ENCODE peak calls at places on chromosomes 11 and 22, in ten cellular contexts. One of them, this sample, is unnamed.

GRCh38 chr11:103870821-103871309 is 165.6 kb upstream of the DDI1 start:
- DNase-seq in cardiac fibroblast: peak; percentile 45
- DNase-seq in SK-MEL-5: no peak
- DNase-seq in activated CD4-positive, alpha-beta T cell treated with anti-CD3 and anti-CD28 coated beads for 48 hours: no peak
- DNase-seq in WTC11: no peak
- DNase-seq in HTR-8/SVneo: no peak
- DNase-seq in stimulated activated CD8-positive, alpha-beta memory T cell treated with anti-CD3 and anti-CD28 coated beads, Interleukin-12 subunit alpha, Interleukin-12 subunit beta, amount 100 ng/mL, for 4 hours: no peak
- DNase-seq in natural killer cell: no peak
- DNase-seq in fibroblast of the aortic adventitia: peak; percentile 78
- DNase-seq in NCI-H510A: no peak
- DNase-seq in this sample: no peak

GRCh38 chr11:11513438-11513837 is 108.4 kb downstream of the GALNT18 start:
- DNase-seq in cardiac fibroblast: no peak
- DNase-seq in SK-MEL-5: no peak
- DNase-seq in activated CD4-positive, alpha-beta T cell treated with anti-CD3 and anti-CD28 coated beads for 48 hours: no peak
- DNase-seq in WTC11: no peak
- DNase-seq in HTR-8/SVneo: no peak
- DNase-seq in stimulated activated CD8-positive, alpha-beta memory T cell treated with anti-CD3 and anti-CD28 coated beads, Interleukin-12 subunit alpha, Interleukin-12 subunit beta, amount 100 ng/mL, for 4 hours: no peak
- DNase-seq in natural killer cell: no peak
- DNase-seq in fibroblast of the aortic adventitia: peak; percentile 2
- DNase-seq in NCI-H510A: no peak
- DNase-seq in this sample: no peak

GRCh38 chr11:124812876-124813275 is 12.7 kb upstream of the MSANTD2 start:
- DNase-seq in cardiac fibroblast: peak; percentile 28
- DNase-seq in SK-MEL-5: no peak
- DNase-seq in activated CD4-positive, alpha-beta T cell treated with anti-CD3 and anti-CD28 coated beads for 48 hours: no peak
- DNase-seq in WTC11: no peak
- DNase-seq in HTR-8/SVneo: no peak
- DNase-seq in stimulated activated CD8-positive, alpha-beta memory T cell treated with anti-CD3 and anti-CD28 coated beads, Interleukin-12 subunit alpha, Interleukin-12 subunit beta, amount 100 ng/mL, for 4 hours: no peak
- DNase-seq in natural killer cell: no peak
- DNase-seq in fibroblast of the aortic adventitia: peak; percentile 56
- DNase-seq in NCI-H510A: no peak
- DNase-seq in this sample: peak; percentile 11

GRCh38 chr11:16169946-16170345 is 186.4 kb downstream of the SOX6 start:
- DNase-seq in cardiac fibroblast: no peak
- DNase-seq in SK-MEL-5: no peak
- DNase-seq in activated CD4-positive, alpha-beta T cell treated with anti-CD3 and anti-CD28 coated beads for 48 hours: no peak
- DNase-seq in WTC11: no peak
- DNase-seq in HTR-8/SVneo: no peak
- DNase-seq in stimulated activated CD8-positive, alpha-beta memory T cell treated with anti-CD3 and anti-CD28 coated beads, Interleukin-12 subunit alpha, Interleukin-12 subunit beta, amount 100 ng/mL, for 4 hours: no peak
- DNase-seq in natural killer cell: no peak
- DNase-seq in fibroblast of the aortic adventitia: no peak
- DNase-seq in NCI-H510A: no peak
- DNase-seq in this sample: no peak

GRCh38 chr22:24977370-24978230 is 25.1 kb downstream of the KIAA1671 start:
- DNase-seq in cardiac fibroblast: peak; percentile 69
- DNase-seq in SK-MEL-5: no peak
- DNase-seq in activated CD4-positive, alpha-beta T cell treated with anti-CD3 and anti-CD28 coated beads for 48 hours: no peak
- DNase-seq in WTC11: no peak
- DNase-seq in HTR-8/SVneo: no peak
- DNase-seq in stimulated activated CD8-positive, alpha-beta memory T cell treated with anti-CD3 and anti-CD28 coated beads, Interleukin-12 subunit alpha, Interleukin-12 subunit beta, amount 100 ng/mL, for 4 hours: no peak
- DNase-seq in natural killer cell: no peak
- DNase-seq in fibroblast of the aortic adventitia: peak; percentile 38
- DNase-seq in NCI-H510A: no peak
- DNase-seq in this sample: no peak

GRCh38 chr11:33168605-33169240 is 7.4 kb upstream of the CSTF3 start:
- DNase-seq in cardiac fibroblast: peak; percentile 47
- DNase-seq in SK-MEL-5: peak; percentile 81
- DNase-seq in activated CD4-positive, alpha-beta T cell treated with anti-CD3 and anti-CD28 coated beads for 48 hours: no peak
- DNase-seq in WTC11: no peak
- DNase-seq in HTR-8/SVneo: no peak
- DNase-seq in stimulated activated CD8-positive, alpha-beta memory T cell treated with anti-CD3 and anti-CD28 coated beads, Interleukin-12 subunit alpha, Interleukin-12 subunit beta, amount 100 ng/mL, for 4 hours: no peak
- DNase-seq in natural killer cell: no peak
- DNase-seq in fibroblast of the aortic adventitia: peak; percentile 43
- DNase-seq in NCI-H510A: no peak
- DNase-seq in this sample: no peak

GRCh38 chr11:131884461-131885073 is 514.2 kb downstream of the NTM start:
- DNase-seq in cardiac fibroblast: no peak
- DNase-seq in SK-MEL-5: peak; percentile 20
- DNase-seq in activated CD4-positive, alpha-beta T cell treated with anti-CD3 and anti-CD28 coated beads for 48 hours: no peak
- DNase-seq in WTC11: no peak
- DNase-seq in HTR-8/SVneo: no peak
- DNase-seq in stimulated activated CD8-positive, alpha-beta memory T cell treated with anti-CD3 and anti-CD28 coated beads, Interleukin-12 subunit alpha, Interleukin-12 subunit beta, amount 100 ng/mL, for 4 hours: no peak
- DNase-seq in natural killer cell: no peak
- DNase-seq in fibroblast of the aortic adventitia: no peak
- DNase-seq in NCI-H510A: peak; percentile 47
- DNase-seq in this sample: no peak

GRCh38 chr11:119772581-119772980 is 43.6 kb upstream of the NECTIN1 start:
- DNase-seq in cardiac fibroblast: no peak
- DNase-seq in SK-MEL-5: no peak
- DNase-seq in activated CD4-positive, alpha-beta T cell treated with anti-CD3 and anti-CD28 coated beads for 48 hours: no peak
- DNase-seq in WTC11: no peak
- DNase-seq in HTR-8/SVneo: no peak
- DNase-seq in stimulated activated CD8-positive, alpha-beta memory T cell treated with anti-CD3 and anti-CD28 coated beads, Interleukin-12 subunit alpha, Interleukin-12 subunit beta, amount 100 ng/mL, for 4 hours: no peak
- DNase-seq in natural killer cell: no peak
- DNase-seq in fibroblast of the aortic adventitia: no peak
- DNase-seq in NCI-H510A: no peak
- DNase-seq in this sample: no peak

GRCh38 chr11:30935861-30936260 is 349.7 kb upstream of the MPPED2 start:
- DNase-seq in cardiac fibroblast: no peak
- DNase-seq in SK-MEL-5: no peak
- DNase-seq in activated CD4-positive, alpha-beta T cell treated with anti-CD3 and anti-CD28 coated beads for 48 hours: no peak
- DNase-seq in WTC11: no peak
- DNase-seq in HTR-8/SVneo: no peak
- DNase-seq in stimulated activated CD8-positive, alpha-beta memory T cell treated with anti-CD3 and anti-CD28 coated beads, Interleukin-12 subunit alpha, Interleukin-12 subunit beta, amount 100 ng/mL, for 4 hours: no peak
- DNase-seq in natural killer cell: no peak
- DNase-seq in fibroblast of the aortic adventitia: peak; percentile 37
- DNase-seq in NCI-H510A: no peak
- DNase-seq in this sample: no peak

GRCh38 chr11:29963796-29964195 is 53.0 kb downstream of the KCNA4 start:
- DNase-seq in cardiac fibroblast: no peak
- DNase-seq in SK-MEL-5: peak; percentile 86
- DNase-seq in activated CD4-positive, alpha-beta T cell treated with anti-CD3 and anti-CD28 coated beads for 48 hours: no peak
- DNase-seq in WTC11: no peak
- DNase-seq in HTR-8/SVneo: no peak
- DNase-seq in stimulated activated CD8-positive, alpha-beta memory T cell treated with anti-CD3 and anti-CD28 coated beads, Interleukin-12 subunit alpha, Interleukin-12 subunit beta, amount 100 ng/mL, for 4 hours: no peak
- DNase-seq in natural killer cell: no peak
- DNase-seq in fibroblast of the aortic adventitia: no peak
- DNase-seq in NCI-H510A: no peak
- DNase-seq in this sample: no peak

GRCh38 chr11:69878144-69878883 is 59.1 kb upstream of the FGF3 start:
- DNase-seq in cardiac fibroblast: no peak
- DNase-seq in SK-MEL-5: no peak
- DNase-seq in activated CD4-positive, alpha-beta T cell treated with anti-CD3 and anti-CD28 coated beads for 48 hours: no peak
- DNase-seq in WTC11: no peak
- DNase-seq in HTR-8/SVneo: no peak
- DNase-seq in stimulated activated CD8-positive, alpha-beta memory T cell treated with anti-CD3 and anti-CD28 coated beads, Interleukin-12 subunit alpha, Interleukin-12 subunit beta, amount 100 ng/mL, for 4 hours: no peak
- DNase-seq in natural killer cell: no peak
- DNase-seq in fibroblast of the aortic adventitia: no peak
- DNase-seq in NCI-H510A: no peak
- DNase-seq in this sample: no peak

GRCh38 chr11:72863091-72863490 is 48.9 kb downstream of the ATG16L2 start:
- DNase-seq in cardiac fibroblast: no peak
- DNase-seq in SK-MEL-5: no peak
- DNase-seq in activated CD4-positive, alpha-beta T cell treated with anti-CD3 and anti-CD28 coated beads for 48 hours: no peak
- DNase-seq in WTC11: no peak
- DNase-seq in HTR-8/SVneo: no peak
- DNase-seq in stimulated activated CD8-positive, alpha-beta memory T cell treated with anti-CD3 and anti-CD28 coated beads, Interleukin-12 subunit alpha, Interleukin-12 subunit beta, amount 100 ng/mL, for 4 hours: no peak
- DNase-seq in natural killer cell: no peak
- DNase-seq in fibroblast of the aortic adventitia: no peak
- DNase-seq in NCI-H510A: no peak
- DNase-seq in this sample: no peak

GRCh38 chr22:26617251-26618199 is at the start of gene CRYBB1:
- DNase-seq in cardiac fibroblast: peak; percentile 19
- DNase-seq in SK-MEL-5: no peak
- DNase-seq in activated CD4-positive, alpha-beta T cell treated with anti-CD3 and anti-CD28 coated beads for 48 hours: no peak
- DNase-seq in WTC11: no peak
- DNase-seq in HTR-8/SVneo: no peak
- DNase-seq in stimulated activated CD8-positive, alpha-beta memory T cell treated with anti-CD3 and anti-CD28 coated beads, Interleukin-12 subunit alpha, Interleukin-12 subunit beta, amount 100 ng/mL, for 4 hours: no peak
- DNase-seq in natural killer cell: no peak
- DNase-seq in fibroblast of the aortic adventitia: peak; percentile 11
- DNase-seq in NCI-H510A: no peak
- DNase-seq in this sample: no peak

This sample was measured in NCI-H187.